ENCODE peak calls at places on chromosome 6, in eight cellular contexts. U, V, H, W, L, P, T and C are unnamed samples.

GRCh38 chr6:17984822-17985660 is 2.4 kb downstream of the KIF13A start:
- DNase-seq in P (no peak), L (no peak), W (no peak), H (no peak), U (no peak), T (no peak), V (no peak), C (no peak)

GRCh38 chr6:152078804-152079203 is 271.3 kb downstream of the ESR1 start:
- DNase-seq in H (no peak), T (no peak), W (no peak), U (no peak), L (no peak), V (no peak), P (no peak), C (no peak)

GRCh38 chr6:30789606-30790005 is 45.3 kb upstream of the IER3 start:
- DNase-seq in W (no peak), L (no peak), T (no peak), V (no peak), H (no peak), U (no peak), P (no peak), C (no peak)

GRCh38 chr6:107801195-107801594 is 22.9 kb downstream of the SCML4 start:
- DNase-seq in T (no peak), U (no peak), H (no peak), P (no peak), W (no peak), L (no peak), V (no peak), C (no peak)

GRCh38 chr6:32947552-32948465 is 5.1 kb downstream of the HLA-DMA start:
- DNase-seq in P (peak; percentile 62), H (no peak), L (no peak), V (peak; percentile 22), T (no peak), W (peak; percentile 31), U (no peak), C (no peak)

GRCh38 chr6:127102299-127102698 is 16.2 kb upstream of the RSPO3 start:
- DNase-seq in L (peak; percentile 22), T (no peak), H (no peak), U (peak; percentile 93), P (no peak), W (peak; percentile 98), V (no peak), C (no peak)

GRCh38 chr6:82248233-82248735 is 740 bp upstream of the IBTK start:
- DNase-seq in L (no peak), W (peak; percentile 29), H (peak; percentile 59), V (no peak), T (no peak), U (peak; percentile 39), P (no peak), C (no peak)

GRCh38 chr6:150730801-150731445 is 131.2 kb downstream of the PLEKHG1 start:
- DNase-seq in L (no peak), T (no peak), V (no peak), U (no peak), W (peak; percentile 24), H (no peak), P (no peak), C (no peak)